ENCODE peak calls at places on chromosomes 12 and 14, in four cellular contexts. O is NT2/D1, F is HepG2, P is GM12878. Y is an unnamed sample.

GRCh38 chr14:91396959-91397815 is 20.4 kb downstream of the CCDC88C start:
- DNase-seq in O (no peak), F (no peak), P (no peak), Y (no peak)

GRCh38 chr14:97458302-97459137 is 661.3 kb downstream of the VRK1 start:
- DNase-seq in O (peak), F (no peak), P (no peak), Y (peak)

GRCh38 chr12:77213316-77213715 is 147.9 kb upstream of the E2F7 start:
- DNase-seq in O (no peak), F (no peak), P (no peak), Y (no peak)

GRCh38 chr12:90322006-90322405 is 613.4 kb upstream of the ATP2B1 start:
- DNase-seq in O (no peak), F (no peak), P (no peak), Y (no peak)

GRCh38 chr14:76078501-76078900 is 73.2 kb upstream of the GPATCH2L start:
- DNase-seq in O (no peak), F (no peak), P (no peak), Y (no peak)

GRCh38 chr12:52454411-52455201 is 2.7 kb upstream of the KRT6B start:
- DNase-seq in O (peak), F (no peak), P (no peak), Y (no peak)

GRCh38 chr12:26153421-26154154 is 28.8 kb upstream of the BHLHE41 start:
- DNase-seq in O (no peak), F (peak), P (no peak), Y (no peak)

GRCh38 chr12:67750528-67751183 is 102.1 kb downstream of the DYRK2 start:
- DNase-seq in O (no peak), F (no peak), P (no peak), Y (no peak)

GRCh38 chr12:65603428-65604351 is 220.6 kb upstream of the HMGA2 start:
- DNase-seq in O (no peak), F (no peak), P (no peak), Y (no peak)

GRCh38 chr12:124512667-124513296 is 54.6 kb downstream of the NCOR2 start:
- DNase-seq in O (peak), F (peak), P (no peak), Y (peak)

GRCh38 chr12:6106208-6106607 is 18.3 kb downstream of the VWF start:
- DNase-seq in O (no peak), F (no peak), P (no peak), Y (no peak)

GRCh38 chr12:7929069-7929792 is 6.8 kb downstream of the SLC2A3 start:
- DNase-seq in O (no peak), F (no peak), P (no peak), Y (no peak)

GRCh38 chr14:65332141-65332871 is 80.2 kb upstream of the FUT8 start:
- DNase-seq in O (no peak), F (no peak), P (no peak), Y (no peak)

GRCh38 chr14:64294672-64295413 is 672 bp upstream of the ESR2 start:
- DNase-seq in O (peak), F (peak), P (peak), Y (peak)

GRCh38 chr12:113222730-113223531 is 1.7 kb downstream of the TPCN1 start:
- DNase-seq in O (no peak), F (peak), P (no peak), Y (no peak)

GRCh38 chr14:50403433-50403832 is 6.8 kb upstream of the CDKL1 start:
- DNase-seq in O (no peak), F (no peak), P (no peak), Y (no peak)

GRCh38 chr12:75759842-75760260 is 248.4 kb upstream of the KRR1 start:
- DNase-seq in O (no peak), F (no peak), P (no peak), Y (no peak)

GRCh38 chr12:55681142-55682077 is 26.3 kb downstream of the ITGA7 start:
- DNase-seq in O (peak), F (peak), P (no peak), Y (peak)

GRCh38 chr14:70280931-70281330 is 78.6 kb downstream of the COX16 start:
- DNase-seq in O (no peak), F (no peak), P (no peak), Y (no peak)

GRCh38 chr14:70282666-70283065 is 76.8 kb downstream of the COX16 start:
- DNase-seq in O (no peak), F (no peak), P (no peak), Y (no peak)

GRCh38 chr14:70278281-70278680 is 81.2 kb downstream of the COX16 start:
- DNase-seq in O (no peak), F (no peak), P (no peak), Y (no peak)

GRCh38 chr14:70281938-70282337 is 77.5 kb downstream of the COX16 start:
- DNase-seq in O (no peak), F (no peak), P (no peak), Y (no peak)
- TF ChIP-seq SUZ12 in O (no peak), F (no peak), P (no peak), Y (no peak)

DNA sequence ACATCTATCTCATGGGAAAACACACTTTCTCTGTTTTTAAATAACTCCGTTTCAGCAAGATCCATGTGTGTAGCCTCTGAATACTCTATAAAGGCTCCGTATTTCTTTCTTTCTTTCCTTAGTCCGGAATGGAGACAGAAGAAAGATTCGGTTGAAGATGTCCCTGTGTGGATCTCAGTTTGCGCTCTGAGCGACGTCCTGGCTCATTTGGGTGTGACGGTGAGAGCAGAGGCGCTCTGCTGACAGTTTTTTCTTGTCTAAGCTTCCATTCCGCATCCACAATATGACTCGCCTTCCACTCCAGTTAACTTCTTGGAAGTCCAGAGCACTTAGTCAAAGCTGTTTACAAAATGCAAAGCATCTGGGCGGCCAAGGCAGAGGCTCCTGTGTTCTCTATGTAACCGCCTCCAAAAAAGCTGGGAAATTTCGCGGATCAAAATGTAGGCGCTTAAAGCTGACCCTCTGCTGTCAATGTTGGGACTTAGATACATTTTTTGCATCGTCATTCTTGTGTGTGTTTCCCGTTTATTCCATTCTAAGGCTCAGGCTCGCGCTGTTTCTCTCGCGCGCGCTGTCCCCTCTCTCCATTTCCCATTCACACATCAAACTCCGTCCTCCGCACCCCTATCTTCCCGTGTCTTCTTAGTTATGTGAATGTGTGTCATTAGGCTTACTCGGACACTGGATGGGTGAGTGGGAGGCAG is 910 bp upstream of the FLRT2 start:
- DNase-seq in O (no peak), F (no peak), P (no peak), Y (no peak)
- H3K9ac ChIP-seq in O (peak), F (no peak), P (no peak), Y (no peak)

GRCh38 chr14:95387826-95388445 is 68.2 kb upstream of the CLMN start:
- DNase-seq in O (no peak), F (no peak), P (no peak), Y (no peak)
- TF ChIP-seq SUZ12 in O (no peak), F (no peak), P (no peak), Y (no peak)

DNA sequence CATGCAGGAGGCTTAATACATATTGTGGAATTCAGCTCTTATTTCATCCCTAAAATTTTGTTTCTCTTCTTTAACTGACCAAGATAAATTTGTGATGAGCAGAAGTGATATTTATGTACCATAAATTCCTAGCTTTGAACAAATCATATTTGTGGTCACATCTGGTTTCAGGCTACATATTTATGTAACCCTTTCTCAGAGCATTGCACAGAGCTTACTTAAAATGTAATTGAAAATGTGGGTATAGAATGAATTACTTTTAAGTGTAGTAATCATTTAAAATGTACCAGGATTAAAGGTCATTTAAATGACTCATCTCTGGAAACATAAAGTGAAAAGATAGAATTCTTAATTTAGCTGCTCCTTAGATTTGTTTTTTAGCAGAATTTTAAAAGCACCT is 129.9 kb upstream of the FRMD6 start:
- DNase-seq in O (no peak), F (no peak), P (no peak), Y (no peak)
- H3K9ac ChIP-seq in O (no peak), F (no peak), P (no peak), Y (no peak)